ENCODE peak calls at places on chromosomes 5 and 9, in five cellular contexts. C is stomach, N is thoracic aorta, Q is AG04450, F is PC-3. L is an unnamed sample.

GRCh38 chr9:73183917-73184861 is 32.5 kb downstream of the ANXA1 start:
- DNase-seq in C (no peak), N (no peak), F (peak), Q (peak), L (peak)

GRCh38 chr9:126809068-126809467 is 4.2 kb downstream of the ZBTB43 start:
- DNase-seq in N (no peak), F (peak), C (no peak), Q (no peak), L (peak)

GRCh38 chr5:15757635-15758034 is 257.7 kb downstream of the FBXL7 start:
- DNase-seq in Q (no peak), N (no peak), C (no peak), F (no peak), L (no peak)

GRCh38 chr5:128424672-128425071 is 113.4 kb downstream of the FBN2 start:
- DNase-seq in C (no peak), F (no peak), N (no peak), Q (no peak), L (no peak)

GRCh38 chr9:99000480-99001395 is 57.0 kb downstream of the COL15A1 start:
- DNase-seq in Q (no peak), F (peak), C (peak), N (no peak), L (peak)

GRCh38 chr9:20579544-20580309 is 42.6 kb downstream of the MLLT3 start:
- DNase-seq in N (no peak), C (no peak), F (no peak), Q (no peak), L (no peak)

GRCh38 chr5:31317642-31318041 is 124.2 kb downstream of the CDH6 start:
- DNase-seq in C (no peak), N (no peak), F (no peak), Q (no peak), L (no peak)

GRCh38 chr9:98709968-98710965 is 1.5 kb upstream of the GABBR2 start:
- DNase-seq in C (no peak), N (no peak), Q (peak), F (peak), L (peak)

GRCh38 chr5:79691007-79691406 is 1.4 kb downstream of the CMYA5 start:
- DNase-seq in C (no peak), Q (no peak), F (no peak), N (no peak), L (no peak)

GRCh38 chr5:96487859-96488258 is 54.8 kb upstream of the PCSK1 start:
- DNase-seq in F (peak), Q (no peak), N (no peak), C (no peak), L (no peak)

GRCh38 chr5:58497956-58498942 is 7.0 kb downstream of the GAPT start:
- DNase-seq in C (peak), Q (peak), N (no peak), F (peak), L (peak)

GRCh38 chr9:68904454-68904853 is 109.5 kb downstream of the PRKACG start:
- DNase-seq in N (no peak), F (no peak), Q (no peak), C (no peak), L (no peak)

GRCh38 chr5:35153375-35153932 is 76.8 kb downstream of the PRLR start:
- DNase-seq in F (no peak), Q (no peak), N (no peak), C (no peak), L (no peak)

GRCh38 chr9:134059661-134060395 is 8.0 kb downstream of the BRD3 start:
- DNase-seq in C (peak), N (no peak), Q (no peak), F (no peak), L (no peak)

GRCh38 chr5:99955006-99955405 is 580.2 kb upstream of the FAM174A start:
- DNase-seq in C (no peak), F (no peak), N (no peak), Q (no peak), L (no peak)

GRCh38 chr5:44389410-44389879 is at the start of gene FGF10:
- DNase-seq in C (no peak), F (no peak), N (no peak), Q (no peak), L (no peak)

GRCh38 chr5:102722930-102723329 is 32.2 kb upstream of the PAM start:
- DNase-seq in C (no peak), Q (no peak), F (peak), N (no peak), L (no peak)

GRCh38 chr9:75889577-75889976 is 896 bp upstream of the PCSK5 start:
- DNase-seq in F (no peak), Q (no peak), C (no peak), N (no peak), L (no peak)

GRCh38 chr9:109408759-109409462 is 88.1 kb upstream of the EPB41L4B start:
- DNase-seq in F (no peak), Q (no peak), C (no peak), N (no peak), L (no peak)

GRCh38 chr5:163436515-163436914 is 880 bp upstream of the CCNG1 start:
- DNase-seq in C (no peak), F (no peak), Q (no peak), N (no peak), L (no peak)

GRCh38 chr9:87280421-87280820 is 217.2 kb upstream of the DAPK1 start:
- DNase-seq in C (no peak), Q (peak), N (no peak), F (no peak), L (no peak)

GRCh38 chr5:38008198-38008597 is 168.4 kb upstream of the GDNF start:
- DNase-seq in Q (no peak), N (no peak), C (no peak), F (no peak), L (no peak)

GRCh38 chr9:72823971-72824370 is 128.9 kb downstream of the ALDH1A1 start:
- DNase-seq in N (no peak), Q (no peak), C (no peak), F (no peak), L (no peak)

GRCh38 chr9:1536522-1537170 is 478.5 kb upstream of the SMARCA2 start:
- DNase-seq in F (no peak), Q (no peak), N (no peak), C (no peak), L (no peak)

GRCh38 chr9:1535599-1535998 is 479.5 kb upstream of the SMARCA2 start:
- DNase-seq in N (no peak), C (no peak), F (no peak), Q (no peak), L (no peak)

GRCh38 chr9:1531411-1531903 is 481.3 kb downstream of the DMRT2 start:
- DNase-seq in F (no peak), N (no peak), Q (no peak), C (no peak), L (no peak)

GRCh38 chr9:1530681-1531080 is 480.5 kb downstream of the DMRT2 start:
- DNase-seq in C (no peak), Q (no peak), F (no peak), N (no peak), L (no peak)

DNA sequence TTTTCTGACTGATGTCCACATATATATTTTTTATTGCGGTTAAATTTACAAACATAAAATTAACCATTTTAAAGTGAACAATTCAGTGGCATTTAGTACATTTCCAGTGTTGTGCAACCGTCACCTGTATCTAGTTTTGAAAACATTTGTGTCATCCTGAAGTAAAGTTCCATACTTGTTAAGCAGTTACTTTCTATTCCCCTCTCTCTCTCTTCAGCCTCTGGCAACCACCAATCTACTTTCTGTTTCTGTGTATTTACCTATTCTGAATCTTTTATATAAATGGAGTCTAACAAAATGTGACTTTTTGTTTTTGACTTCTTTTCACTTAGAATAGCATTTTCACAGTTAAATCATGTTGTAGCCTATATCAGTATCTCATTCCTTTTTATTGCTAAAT is 480.1 kb upstream of the SMARCA2 start:
- DNase-seq in C (no peak), N (no peak), Q (no peak), F (no peak), L (no peak)
- H3K27ac ChIP-seq in C (no peak), N (no peak), Q (no peak), F (no peak), L (no peak)

DNA sequence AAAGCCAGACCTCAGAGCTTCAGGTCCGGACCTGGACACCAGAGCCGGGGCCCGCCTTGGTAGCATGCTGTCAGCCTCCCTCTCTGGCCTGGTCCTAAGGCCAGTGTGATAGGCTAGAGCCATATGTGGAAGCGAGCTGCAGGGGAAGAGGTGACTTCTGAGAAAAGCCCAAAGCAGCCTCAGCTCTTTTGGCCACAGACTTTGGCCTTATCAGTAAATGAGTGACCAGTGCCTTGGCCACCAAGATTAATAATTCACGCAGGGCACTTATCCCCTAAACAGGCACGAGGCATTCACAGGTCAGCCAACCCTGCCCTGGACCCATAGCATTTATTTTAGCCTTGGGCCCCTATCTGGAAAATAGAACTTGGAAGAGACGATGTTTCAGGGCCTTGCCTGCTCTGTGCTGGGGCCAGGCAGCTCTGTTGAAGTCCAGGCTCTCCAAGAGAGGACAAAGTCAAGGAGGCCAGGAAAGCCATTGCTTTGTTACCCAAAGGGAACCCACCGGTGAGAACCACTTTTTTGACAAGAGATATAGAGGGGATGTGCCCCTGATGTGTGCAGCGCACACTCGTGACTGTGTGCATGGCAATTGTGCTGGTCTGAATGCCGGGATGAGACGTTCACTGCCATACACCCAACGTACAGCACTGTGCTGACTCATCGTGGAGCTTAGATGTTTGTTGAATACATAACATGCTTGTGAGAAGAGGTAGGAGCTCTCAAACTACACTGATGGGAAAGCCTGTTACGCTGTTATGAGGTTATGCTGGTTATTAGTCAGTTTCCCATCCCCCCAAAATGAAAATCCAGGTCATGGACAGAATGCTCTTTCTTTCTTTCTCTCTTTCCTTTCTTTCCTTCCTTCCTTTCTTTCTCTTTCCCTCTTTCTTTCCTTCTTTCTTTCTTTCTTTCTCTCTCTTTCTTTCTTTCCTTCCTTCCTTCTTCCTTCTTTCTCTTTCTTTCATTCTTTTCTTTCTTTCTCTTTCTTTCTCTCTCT is 5.0 kb upstream of the SLC34A1 start:
- DNase-seq in C (no peak), N (no peak), F (peak), Q (peak), L (peak)
- TF ChIP-seq CTCF in C (no peak), N (no peak), F (no peak), Q (no peak), L (no peak)

DNA sequence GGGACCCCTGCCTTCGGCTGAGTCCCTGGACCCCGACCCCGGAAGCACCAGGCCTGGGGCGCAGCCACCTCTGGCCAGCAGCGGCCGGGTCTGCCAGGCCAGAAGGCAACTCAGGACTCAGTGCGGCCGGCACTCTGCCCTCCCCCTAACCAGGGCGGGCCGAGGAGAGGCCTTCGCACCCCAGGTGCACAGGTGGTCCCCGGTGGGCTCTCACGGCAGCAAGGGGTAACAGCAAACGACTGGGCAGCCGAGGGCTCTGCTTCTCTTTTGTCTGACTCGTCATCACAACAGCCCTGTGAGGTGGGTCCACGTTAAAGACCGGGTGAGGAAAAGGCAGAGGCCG is 20.7 kb upstream of the NOTCH1 start:
- DNase-seq in F (no peak), Q (no peak), C (no peak), N (no peak), L (no peak)
- H3K27ac ChIP-seq in F (no peak), Q (no peak), C (no peak), N (peak), L (peak)

GRCh38 chr5:74016373-74016772 is 390.4 kb downstream of the ARHGEF28 start:
- DNase-seq in C (no peak), F (no peak), Q (no peak), N (no peak), L (no peak)
- TF ChIP-seq CTCF in C (no peak), F (peak), Q (no peak), N (no peak), L (no peak)

DNA sequence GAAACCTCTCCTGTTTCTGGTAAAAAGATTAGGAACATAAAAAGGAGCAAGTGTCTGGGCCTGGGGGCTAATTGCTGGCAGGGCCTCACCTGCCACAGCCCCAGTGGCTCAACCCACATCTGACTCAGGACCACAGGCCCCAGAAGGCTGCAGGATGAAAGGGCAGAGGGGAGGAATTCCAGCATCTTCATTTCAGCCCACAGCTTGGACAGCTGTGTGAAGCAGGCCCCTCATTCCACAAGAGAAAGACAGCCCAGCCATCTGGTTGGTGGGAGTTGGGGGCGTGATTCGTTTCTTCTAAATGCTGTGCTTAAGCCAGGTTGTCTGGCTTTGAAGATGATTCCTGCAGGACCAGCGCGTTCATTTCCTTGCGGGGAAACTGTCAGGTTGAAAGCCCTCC is 29.1 kb downstream of the NKX2-5 start:
- DNase-seq in Q (no peak), N (no peak), F (no peak), C (no peak), L (no peak)
- H3K27ac ChIP-seq in Q (no peak), N (no peak), F (no peak), C (no peak), L (no peak)

GRCh38 chr5:115875447-115875846 is 33.7 kb downstream of the AP3S1 start:
- DNase-seq in C (no peak), N (no peak), Q (no peak), F (peak), L (no peak)
- TF ChIP-seq CTCF in C (no peak), N (no peak), Q (peak), F (peak), L (no peak)

DNA sequence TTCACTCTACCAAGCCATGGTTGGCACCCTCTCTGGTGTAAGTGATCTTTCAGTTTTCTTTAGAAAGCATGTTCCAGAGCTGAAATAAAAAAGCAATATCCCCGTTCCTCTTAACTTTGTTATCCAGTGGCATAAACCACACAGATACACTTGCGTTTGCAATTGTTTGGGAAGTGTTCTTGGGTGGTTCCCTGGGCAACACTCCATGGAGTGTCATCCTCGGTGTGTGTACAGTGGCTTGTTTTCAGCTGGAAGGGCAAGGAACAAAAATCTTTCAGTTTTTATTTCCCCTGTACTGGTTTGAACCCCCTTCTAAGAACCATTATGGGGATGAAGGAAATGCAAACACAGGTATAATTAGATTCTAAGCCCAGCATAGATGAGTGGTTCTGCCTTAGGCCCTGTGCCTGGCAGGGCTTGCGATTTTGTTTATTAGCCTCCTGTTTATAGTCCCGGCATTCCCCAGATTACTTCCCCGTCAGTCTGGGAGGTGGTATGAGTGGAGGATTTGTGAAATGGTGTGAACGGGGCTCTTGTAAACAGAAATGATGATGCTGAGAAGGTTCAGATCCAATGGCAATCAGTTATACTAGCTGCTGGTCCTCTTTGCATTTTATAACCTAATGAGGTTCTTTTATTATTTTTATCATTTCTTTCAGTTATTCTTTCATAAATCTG is 76.0 kb upstream of the CD180 start:
- DNase-seq in C (no peak), F (no peak), Q (no peak), N (no peak), L (no peak)
- H3K27ac ChIP-seq in C (no peak), F (no peak), Q (no peak), N (no peak), L (no peak)

GRCh38 chr5:98935206-98935605 is 6.4 kb upstream of the CHD1 start:
- DNase-seq in N (no peak), C (no peak), Q (no peak), F (no peak), L (no peak)
- TF ChIP-seq CTCF in N (no peak), C (no peak), Q (no peak), F (no peak), L (no peak)